ENCODE peak calls at places on chromosomes 1 and 21, in ten cellular contexts. One of them, this sample, is unnamed.

GRCh38 chr21:46000731-46001641 is 19.4 kb downstream of the COL6A1 start:
- DNase-seq in EL: no peak
- DNase-seq in neural crest cell: no peak
- DNase-seq in stimulated activated CD4-positive, alpha-beta T cell treated with anti-CD3 and anti-CD28 coated beads, Interleukin-12 subunit alpha, Interleukin-12 subunit beta, amount 100 ng/mL, for 4 hours: no peak
- DNase-seq in KBM-7: no peak
- DNase-seq in activated CD8-positive, alpha-beta memory T cell treated with anti-CD3 and anti-CD28 coated beads, Interleukin-2, amount 50 U/mL, for 48 hours: peak
- DNase-seq in H54: no peak
- DNase-seq in cardiac muscle cell: no peak
- DNase-seq in iris pigment epithelial cell: no peak
- DNase-seq in T-helper 2 cell: peak
- DNase-seq in this sample: no peak

GRCh38 chr21:28632718-28633408 is 359.8 kb downstream of the LTN1 start:
- DNase-seq in EL: peak
- DNase-seq in neural crest cell: no peak
- DNase-seq in stimulated activated CD4-positive, alpha-beta T cell treated with anti-CD3 and anti-CD28 coated beads, Interleukin-12 subunit alpha, Interleukin-12 subunit beta, amount 100 ng/mL, for 4 hours: no peak
- DNase-seq in KBM-7: no peak
- DNase-seq in activated CD8-positive, alpha-beta memory T cell treated with anti-CD3 and anti-CD28 coated beads, Interleukin-2, amount 50 U/mL, for 48 hours: no peak
- DNase-seq in H54: no peak
- DNase-seq in cardiac muscle cell: peak
- DNase-seq in iris pigment epithelial cell: peak
- DNase-seq in T-helper 2 cell: no peak
- DNase-seq in this sample: peak

GRCh38 chr1:32949519-32949918 is 15.1 kb downstream of the RNF19B start:
- DNase-seq in EL: no peak
- DNase-seq in neural crest cell: no peak
- DNase-seq in stimulated activated CD4-positive, alpha-beta T cell treated with anti-CD3 and anti-CD28 coated beads, Interleukin-12 subunit alpha, Interleukin-12 subunit beta, amount 100 ng/mL, for 4 hours: no peak
- DNase-seq in KBM-7: no peak
- DNase-seq in activated CD8-positive, alpha-beta memory T cell treated with anti-CD3 and anti-CD28 coated beads, Interleukin-2, amount 50 U/mL, for 48 hours: no peak
- DNase-seq in H54: no peak
- DNase-seq in cardiac muscle cell: no peak
- DNase-seq in iris pigment epithelial cell: no peak
- DNase-seq in T-helper 2 cell: no peak
- DNase-seq in this sample: no peak

GRCh38 chr1:154992721-154993571 is 440 bp upstream of the LENEP start:
- DNase-seq in EL: peak
- DNase-seq in neural crest cell: no peak
- DNase-seq in stimulated activated CD4-positive, alpha-beta T cell treated with anti-CD3 and anti-CD28 coated beads, Interleukin-12 subunit alpha, Interleukin-12 subunit beta, amount 100 ng/mL, for 4 hours: no peak
- DNase-seq in KBM-7: no peak
- DNase-seq in activated CD8-positive, alpha-beta memory T cell treated with anti-CD3 and anti-CD28 coated beads, Interleukin-2, amount 50 U/mL, for 48 hours: no peak
- DNase-seq in H54: no peak
- DNase-seq in cardiac muscle cell: peak
- DNase-seq in iris pigment epithelial cell: peak
- DNase-seq in T-helper 2 cell: no peak
- DNase-seq in this sample: peak

GRCh38 chr1:27574871-27575831 is 28.8 kb downstream of the AHDC1 start:
- DNase-seq in EL: peak
- DNase-seq in neural crest cell: peak
- DNase-seq in stimulated activated CD4-positive, alpha-beta T cell treated with anti-CD3 and anti-CD28 coated beads, Interleukin-12 subunit alpha, Interleukin-12 subunit beta, amount 100 ng/mL, for 4 hours: no peak
- DNase-seq in KBM-7: no peak
- DNase-seq in activated CD8-positive, alpha-beta memory T cell treated with anti-CD3 and anti-CD28 coated beads, Interleukin-2, amount 50 U/mL, for 48 hours: no peak
- DNase-seq in H54: no peak
- DNase-seq in cardiac muscle cell: peak
- DNase-seq in iris pigment epithelial cell: peak
- DNase-seq in T-helper 2 cell: no peak
- DNase-seq in this sample: peak

GRCh38 chr1:13922440-13922839 is 222.5 kb downstream of the PRDM2 start:
- DNase-seq in EL: no peak
- DNase-seq in neural crest cell: no peak
- DNase-seq in stimulated activated CD4-positive, alpha-beta T cell treated with anti-CD3 and anti-CD28 coated beads, Interleukin-12 subunit alpha, Interleukin-12 subunit beta, amount 100 ng/mL, for 4 hours: no peak
- DNase-seq in KBM-7: no peak
- DNase-seq in activated CD8-positive, alpha-beta memory T cell treated with anti-CD3 and anti-CD28 coated beads, Interleukin-2, amount 50 U/mL, for 48 hours: no peak
- DNase-seq in H54: no peak
- DNase-seq in cardiac muscle cell: no peak
- DNase-seq in iris pigment epithelial cell: no peak
- DNase-seq in T-helper 2 cell: no peak
- DNase-seq in this sample: no peak

GRCh38 chr1:201334325-201335173 is 42.9 kb downstream of the TNNT2 start:
- DNase-seq in EL: no peak
- DNase-seq in neural crest cell: no peak
- DNase-seq in stimulated activated CD4-positive, alpha-beta T cell treated with anti-CD3 and anti-CD28 coated beads, Interleukin-12 subunit alpha, Interleukin-12 subunit beta, amount 100 ng/mL, for 4 hours: no peak
- DNase-seq in KBM-7: no peak
- DNase-seq in activated CD8-positive, alpha-beta memory T cell treated with anti-CD3 and anti-CD28 coated beads, Interleukin-2, amount 50 U/mL, for 48 hours: no peak
- DNase-seq in H54: no peak
- DNase-seq in cardiac muscle cell: no peak
- DNase-seq in iris pigment epithelial cell: no peak
- DNase-seq in T-helper 2 cell: no peak
- DNase-seq in this sample: no peak

GRCh38 chr1:27154469-27154990 is 395 bp downstream of the SLC9A1 start:
- DNase-seq in EL: no peak
- DNase-seq in neural crest cell: no peak
- DNase-seq in stimulated activated CD4-positive, alpha-beta T cell treated with anti-CD3 and anti-CD28 coated beads, Interleukin-12 subunit alpha, Interleukin-12 subunit beta, amount 100 ng/mL, for 4 hours: no peak
- DNase-seq in KBM-7: no peak
- DNase-seq in activated CD8-positive, alpha-beta memory T cell treated with anti-CD3 and anti-CD28 coated beads, Interleukin-2, amount 50 U/mL, for 48 hours: no peak
- DNase-seq in H54: no peak
- DNase-seq in cardiac muscle cell: no peak
- DNase-seq in iris pigment epithelial cell: no peak
- DNase-seq in T-helper 2 cell: no peak
- DNase-seq in this sample: no peak

GRCh38 chr1:113252166-113252565 is 138.1 kb upstream of the MAGI3 start:
- DNase-seq in EL: no peak
- DNase-seq in neural crest cell: no peak
- DNase-seq in stimulated activated CD4-positive, alpha-beta T cell treated with anti-CD3 and anti-CD28 coated beads, Interleukin-12 subunit alpha, Interleukin-12 subunit beta, amount 100 ng/mL, for 4 hours: no peak
- DNase-seq in KBM-7: no peak
- DNase-seq in activated CD8-positive, alpha-beta memory T cell treated with anti-CD3 and anti-CD28 coated beads, Interleukin-2, amount 50 U/mL, for 48 hours: no peak
- DNase-seq in H54: no peak
- DNase-seq in cardiac muscle cell: no peak
- DNase-seq in iris pigment epithelial cell: no peak
- DNase-seq in T-helper 2 cell: no peak
- DNase-seq in this sample: no peak

GRCh38 chr1:87979079-87979478 is 650.4 kb downstream of the LMO4 start:
- DNase-seq in EL: no peak
- DNase-seq in neural crest cell: no peak
- DNase-seq in stimulated activated CD4-positive, alpha-beta T cell treated with anti-CD3 and anti-CD28 coated beads, Interleukin-12 subunit alpha, Interleukin-12 subunit beta, amount 100 ng/mL, for 4 hours: no peak
- DNase-seq in KBM-7: no peak
- DNase-seq in activated CD8-positive, alpha-beta memory T cell treated with anti-CD3 and anti-CD28 coated beads, Interleukin-2, amount 50 U/mL, for 48 hours: no peak
- DNase-seq in H54: no peak
- DNase-seq in cardiac muscle cell: no peak
- DNase-seq in iris pigment epithelial cell: no peak
- DNase-seq in T-helper 2 cell: no peak
- DNase-seq in this sample: no peak

GRCh38 chr1:202551683-202552082 is 158.6 kb downstream of the SYT2 start:
- DNase-seq in EL: no peak
- DNase-seq in neural crest cell: no peak
- DNase-seq in stimulated activated CD4-positive, alpha-beta T cell treated with anti-CD3 and anti-CD28 coated beads, Interleukin-12 subunit alpha, Interleukin-12 subunit beta, amount 100 ng/mL, for 4 hours: no peak
- DNase-seq in KBM-7: no peak
- DNase-seq in activated CD8-positive, alpha-beta memory T cell treated with anti-CD3 and anti-CD28 coated beads, Interleukin-2, amount 50 U/mL, for 48 hours: no peak
- DNase-seq in H54: no peak
- DNase-seq in cardiac muscle cell: no peak
- DNase-seq in iris pigment epithelial cell: no peak
- DNase-seq in T-helper 2 cell: no peak
- DNase-seq in this sample: no peak

GRCh38 chr1:20486457-20487235 is 636 bp upstream of the CAMK2N1 start:
- DNase-seq in EL: peak
- DNase-seq in neural crest cell: peak
- DNase-seq in stimulated activated CD4-positive, alpha-beta T cell treated with anti-CD3 and anti-CD28 coated beads, Interleukin-12 subunit alpha, Interleukin-12 subunit beta, amount 100 ng/mL, for 4 hours: no peak
- DNase-seq in KBM-7: no peak
- DNase-seq in activated CD8-positive, alpha-beta memory T cell treated with anti-CD3 and anti-CD28 coated beads, Interleukin-2, amount 50 U/mL, for 48 hours: no peak
- DNase-seq in H54: no peak
- DNase-seq in cardiac muscle cell: peak
- DNase-seq in iris pigment epithelial cell: peak
- DNase-seq in T-helper 2 cell: no peak
- DNase-seq in this sample: peak

GRCh38 chr1:154403300-154403943 is 1.7 kb upstream of the IL6R start:
- DNase-seq in EL: no peak
- DNase-seq in neural crest cell: no peak
- DNase-seq in stimulated activated CD4-positive, alpha-beta T cell treated with anti-CD3 and anti-CD28 coated beads, Interleukin-12 subunit alpha, Interleukin-12 subunit beta, amount 100 ng/mL, for 4 hours: peak
- DNase-seq in KBM-7: peak
- DNase-seq in activated CD8-positive, alpha-beta memory T cell treated with anti-CD3 and anti-CD28 coated beads, Interleukin-2, amount 50 U/mL, for 48 hours: no peak
- DNase-seq in H54: no peak
- DNase-seq in cardiac muscle cell: no peak
- DNase-seq in iris pigment epithelial cell: no peak
- DNase-seq in T-helper 2 cell: peak
- DNase-seq in this sample: no peak

GRCh38 chr1:40630488-40631223 is 34.8 kb downstream of the RIMS3 start:
- DNase-seq in EL: peak
- DNase-seq in neural crest cell: peak
- DNase-seq in stimulated activated CD4-positive, alpha-beta T cell treated with anti-CD3 and anti-CD28 coated beads, Interleukin-12 subunit alpha, Interleukin-12 subunit beta, amount 100 ng/mL, for 4 hours: no peak
- DNase-seq in KBM-7: peak
- DNase-seq in activated CD8-positive, alpha-beta memory T cell treated with anti-CD3 and anti-CD28 coated beads, Interleukin-2, amount 50 U/mL, for 48 hours: no peak
- DNase-seq in H54: peak
- DNase-seq in cardiac muscle cell: peak
- DNase-seq in iris pigment epithelial cell: peak
- DNase-seq in T-helper 2 cell: no peak
- DNase-seq in this sample: no peak

GRCh38 chr21:36945496-36946138 is 20.9 kb downstream of the HLCS start:
- DNase-seq in EL: no peak
- DNase-seq in neural crest cell: no peak
- DNase-seq in stimulated activated CD4-positive, alpha-beta T cell treated with anti-CD3 and anti-CD28 coated beads, Interleukin-12 subunit alpha, Interleukin-12 subunit beta, amount 100 ng/mL, for 4 hours: no peak
- DNase-seq in KBM-7: no peak
- DNase-seq in activated CD8-positive, alpha-beta memory T cell treated with anti-CD3 and anti-CD28 coated beads, Interleukin-2, amount 50 U/mL, for 48 hours: no peak
- DNase-seq in H54: no peak
- DNase-seq in cardiac muscle cell: peak
- DNase-seq in iris pigment epithelial cell: peak
- DNase-seq in T-helper 2 cell: no peak
- DNase-seq in this sample: no peak

GRCh38 chr1:199007423-199007822 is 368.6 kb downstream of the PTPRC start:
- DNase-seq in EL: no peak
- DNase-seq in neural crest cell: no peak
- DNase-seq in stimulated activated CD4-positive, alpha-beta T cell treated with anti-CD3 and anti-CD28 coated beads, Interleukin-12 subunit alpha, Interleukin-12 subunit beta, amount 100 ng/mL, for 4 hours: no peak
- DNase-seq in KBM-7: peak
- DNase-seq in activated CD8-positive, alpha-beta memory T cell treated with anti-CD3 and anti-CD28 coated beads, Interleukin-2, amount 50 U/mL, for 48 hours: no peak
- DNase-seq in H54: no peak
- DNase-seq in cardiac muscle cell: peak
- DNase-seq in iris pigment epithelial cell: peak
- DNase-seq in T-helper 2 cell: no peak
- DNase-seq in this sample: peak

GRCh38 chr1:166136699-166137401 is 30.0 kb downstream of the FAM78B start:
- DNase-seq in EL: no peak
- DNase-seq in neural crest cell: no peak
- DNase-seq in stimulated activated CD4-positive, alpha-beta T cell treated with anti-CD3 and anti-CD28 coated beads, Interleukin-12 subunit alpha, Interleukin-12 subunit beta, amount 100 ng/mL, for 4 hours: no peak
- DNase-seq in KBM-7: no peak
- DNase-seq in activated CD8-positive, alpha-beta memory T cell treated with anti-CD3 and anti-CD28 coated beads, Interleukin-2, amount 50 U/mL, for 48 hours: no peak
- DNase-seq in H54: no peak
- DNase-seq in cardiac muscle cell: no peak
- DNase-seq in iris pigment epithelial cell: no peak
- DNase-seq in T-helper 2 cell: no peak
- DNase-seq in this sample: no peak

GRCh38 chr1:223678841-223679240 is 13.3 kb upstream of the CAPN8 start:
- DNase-seq in EL: no peak
- DNase-seq in neural crest cell: no peak
- DNase-seq in stimulated activated CD4-positive, alpha-beta T cell treated with anti-CD3 and anti-CD28 coated beads, Interleukin-12 subunit alpha, Interleukin-12 subunit beta, amount 100 ng/mL, for 4 hours: no peak
- DNase-seq in KBM-7: no peak
- DNase-seq in activated CD8-positive, alpha-beta memory T cell treated with anti-CD3 and anti-CD28 coated beads, Interleukin-2, amount 50 U/mL, for 48 hours: no peak
- DNase-seq in H54: no peak
- DNase-seq in cardiac muscle cell: peak
- DNase-seq in iris pigment epithelial cell: no peak
- DNase-seq in T-helper 2 cell: no peak
- DNase-seq in this sample: no peak

This sample was measured in LHCN-M2.